ENCODE peak calls at places on chromosome 11, in eight cellular contexts. F is tibial nerve, L is heart left ventricle, J is body of pancreas, Q is transverse colon, O is lower leg skin, N is stomach, G is HCT116. H is an unnamed sample.

GRCh38 chr11:79342236-79342635 is 98.6 kb downstream of the TENM4 start:
- DNase-seq in O (no peak), G (no peak), J (no peak), L (no peak), N (no peak), F (no peak), Q (no peak), H (no peak)

GRCh38 chr11:66950113-66950535 is 8.1 kb downstream of the PC start:
- DNase-seq in N (peak; percentile 78), J (peak; percentile 56), L (no peak), F (no peak), G (peak; percentile 90), Q (peak; percentile 57), O (peak; percentile 88), H (no peak)

GRCh38 chr11:124446926-124447325 is 1.4 kb upstream of the OR8B8 start:
- DNase-seq in O (no peak), G (no peak), Q (no peak), L (no peak), J (no peak), F (no peak), N (no peak), H (no peak)

GRCh38 chr11:30549565-30549964 is 36.6 kb downstream of the MPPED2 start:
- DNase-seq in F (no peak), Q (no peak), N (no peak), O (no peak), L (no peak), G (no peak), J (peak; percentile 10), H (no peak)

GRCh38 chr11:3795131-3796092 is 1.9 kb downstream of the NUP98 start:
- DNase-seq in Q (no peak), L (no peak), G (no peak), J (no peak), O (no peak), F (no peak), N (no peak), H (no peak)

GRCh38 chr11:67120881-67121710 is 2.0 kb downstream of the KDM2A start:
- DNase-seq in N (peak; percentile 45), L (no peak), G (no peak), J (peak; percentile 34), Q (peak; percentile 53), O (peak; percentile 78), F (no peak), H (peak; percentile 77)

GRCh38 chr11:32891657-32892354 is 805 bp upstream of the QSER1 start:
- DNase-seq in L (no peak), O (no peak), F (no peak), J (peak; percentile 27), N (no peak), G (no peak), Q (no peak), H (no peak)

GRCh38 chr11:21364866-21365624 is 695.7 kb downstream of the NELL1 start:
- DNase-seq in F (no peak), N (no peak), L (no peak), Q (no peak), J (no peak), O (no peak), G (no peak), H (no peak)

GRCh38 chr11:40597546-40598113 is 861.8 kb downstream of the LRRC4C start:
- DNase-seq in F (no peak), Q (no peak), N (no peak), G (no peak), L (no peak), J (no peak), O (no peak), H (no peak)

GRCh38 chr11:12411806-12412727 is 34.7 kb downstream of the PARVA start:
- DNase-seq in Q (peak; percentile 69), F (peak; percentile 71), L (no peak), N (peak; percentile 57), O (peak; percentile 90), G (peak; percentile 56), J (peak; percentile 63), H (no peak)

GRCh38 chr11:10042699-10043098 is 251.3 kb downstream of the SBF2 start:
- DNase-seq in N (no peak), Q (no peak), J (peak; percentile 7), G (no peak), O (no peak), F (no peak), L (no peak), H (no peak)

GRCh38 chr11:74316772-74317505 is 5.5 kb upstream of the P4HA3 start:
- DNase-seq in L (no peak), G (no peak), J (no peak), O (no peak), F (no peak), N (no peak), Q (no peak), H (no peak)

GRCh38 chr11:119995730-119996491 is 142.0 kb downstream of the TRIM29 start:
- DNase-seq in F (no peak), L (no peak), J (no peak), O (no peak), G (no peak), Q (no peak), N (no peak), H (no peak)

GRCh38 chr11:44221992-44222391 is 87.9 kb downstream of the ALX4 start:
- DNase-seq in F (no peak), O (no peak), Q (no peak), J (no peak), G (no peak), L (no peak), N (no peak), H (no peak)

GRCh38 chr11:96237759-96238158 is 105.2 kb downstream of the MAML2 start:
- DNase-seq in L (no peak), O (no peak), J (no peak), N (no peak), Q (no peak), G (no peak), F (no peak), H (no peak)

GRCh38 chr11:1398506-1399235 is 8.9 kb downstream of the BRSK2 start:
- DNase-seq in J (no peak), F (no peak), N (no peak), Q (no peak), L (peak; percentile 42), O (no peak), G (no peak), H (no peak)

GRCh38 chr11:1399386-1400167 is 9.8 kb downstream of the BRSK2 start:
- DNase-seq in N (no peak), F (no peak), Q (no peak), G (no peak), L (peak; percentile 23), J (no peak), O (no peak), H (no peak)

GRCh38 chr11:1401001-1401445 is 11.3 kb downstream of the BRSK2 start:
- DNase-seq in Q (no peak), J (no peak), N (no peak), L (peak; percentile 40), G (no peak), O (no peak), F (no peak), H (no peak)

GRCh38 chr11:1401656-1402221 is 12.0 kb downstream of the BRSK2 start:
- DNase-seq in G (no peak), O (no peak), Q (peak; percentile 59), J (peak; percentile 83), N (peak; percentile 66), L (peak; percentile 86), F (peak; percentile 41), H (no peak)

DNA sequence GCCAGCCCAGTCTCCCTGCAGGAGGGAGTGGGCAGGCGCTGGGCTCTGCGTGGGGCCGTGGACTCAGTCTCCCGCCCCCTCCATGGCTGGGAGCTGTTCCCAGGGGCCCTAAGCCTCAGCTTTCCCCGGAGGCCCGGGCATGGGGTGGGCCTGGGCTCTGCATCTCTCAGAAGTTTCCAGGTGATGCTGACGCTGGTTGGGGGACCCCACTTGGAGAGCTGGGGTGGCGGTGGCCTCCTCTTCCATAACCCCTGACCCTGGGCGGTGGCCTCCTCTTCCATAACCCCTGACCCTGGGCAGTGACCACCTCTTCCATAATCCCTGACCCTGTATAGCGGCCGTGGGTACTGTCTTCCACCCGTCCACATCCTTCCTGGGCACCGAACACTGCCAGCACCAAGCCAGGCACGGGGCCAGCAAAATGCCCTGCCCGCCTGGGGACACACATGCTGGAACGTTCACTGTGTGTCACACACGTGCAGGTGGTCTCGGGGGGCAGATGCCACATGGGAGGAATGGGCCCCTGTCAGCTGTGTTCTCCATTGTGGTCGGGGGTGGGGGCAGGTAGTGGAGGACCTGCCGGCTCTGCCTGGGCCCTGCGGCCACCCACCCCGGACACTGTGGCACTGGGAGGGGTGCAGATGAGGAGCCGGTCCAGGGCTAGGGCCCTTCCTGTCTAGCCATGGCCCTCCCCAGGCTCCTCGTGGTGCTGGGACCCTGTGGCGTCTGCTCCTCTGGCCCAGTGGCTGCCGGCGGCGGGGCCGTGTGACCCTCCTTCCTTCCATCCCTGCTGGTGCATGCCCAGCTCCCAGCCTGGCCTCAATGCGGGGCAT is 10.7 kb downstream of the BRSK2 start:
- DNase-seq in F (no peak), Q (no peak), L (peak; percentile 59), O (no peak), J (no peak), G (no peak), N (no peak), H (no peak)
- TF ChIP-seq POLR2A in F (no peak), Q (no peak), L (no peak), O (no peak), J (no peak), G (no peak), N (no peak), H (no peak)

GRCh38 chr11:100738701-100739100 is 51.6 kb downstream of the ARHGAP42 start:
- DNase-seq in F (no peak), L (no peak), Q (no peak), G (no peak), J (no peak), O (no peak), N (no peak), H (no peak)
- TF ChIP-seq CTCF in F (no peak), L (no peak), Q (no peak), G (no peak), J (no peak), O (no peak), N (no peak), H (no peak)

DNA sequence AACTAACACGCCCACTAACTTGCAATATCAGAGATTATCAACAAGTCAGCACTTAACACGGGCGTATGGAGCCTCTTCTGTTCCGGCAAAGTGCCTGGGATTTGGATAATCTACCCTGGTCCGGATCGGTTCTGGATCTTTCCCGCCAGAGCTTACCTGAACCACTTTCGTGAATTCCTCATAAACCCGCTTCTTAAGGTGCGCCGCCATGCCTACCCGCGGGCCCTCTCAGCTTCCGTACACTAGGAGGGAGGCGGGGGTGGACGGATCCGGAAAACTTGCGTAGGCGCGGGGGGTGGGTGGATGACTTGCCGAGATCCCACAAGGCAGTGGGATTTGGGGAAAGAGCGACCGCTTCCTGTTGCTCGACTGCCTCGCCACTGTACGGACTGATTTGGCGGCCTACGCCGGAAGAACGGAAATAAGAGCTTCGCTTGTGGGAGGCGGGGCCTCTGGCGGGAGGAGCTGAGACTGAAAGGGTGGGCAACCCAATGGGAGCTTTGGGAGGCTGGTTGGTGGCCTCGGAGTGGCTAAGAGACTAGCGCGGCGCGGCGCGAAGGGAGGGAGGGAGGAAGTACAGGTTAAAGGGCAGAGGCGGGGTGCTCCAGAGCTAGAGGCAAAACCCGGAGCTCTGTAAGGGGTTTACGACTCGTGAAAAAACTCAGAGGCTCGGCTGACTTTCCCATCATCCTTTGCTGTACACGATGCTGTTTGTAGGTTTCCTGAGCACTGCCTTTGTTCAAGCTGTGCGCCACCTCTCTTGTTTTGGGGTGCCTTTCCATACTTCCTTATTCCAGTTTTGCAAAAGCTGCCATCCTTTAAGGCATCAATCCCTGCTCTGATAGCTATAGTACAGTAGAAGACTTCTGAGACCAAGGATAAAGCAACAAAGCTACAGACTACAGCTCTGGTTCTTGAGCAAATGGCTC is at the start of gene INTS4:
- DNase-seq in F (peak; percentile 97), J (peak; percentile 99), N (peak; percentile 99), O (peak; percentile 99), G (peak; percentile 100), L (peak; percentile 99), Q (peak; percentile 99), H (peak; percentile 99)
- TF ChIP-seq POLR2A in F (peak; percentile 44), J (no peak), N (no peak), O (no peak), G (peak; percentile 90), L (peak; percentile 59), Q (peak; percentile 47), H (peak; percentile 89)

GRCh38 chr11:64856382-64857227 is 12.2 kb upstream of the CDC42BPG start:
- DNase-seq in Q (peak; percentile 70), N (peak; percentile 82), J (no peak), G (peak; percentile 80), O (peak; percentile 97), L (no peak), F (no peak), H (no peak)
- TF ChIP-seq CTCF in Q (no peak), N (no peak), J (no peak), G (no peak), O (no peak), L (no peak), F (no peak), H (no peak)

H was measured in GM12878.